ENCODE peak calls at places on chromosomes 3 and 15, in six cellular contexts. T is MM.1S, K is AG04450, J is transverse colon, D is vagina, I is sigmoid colon. S is an unnamed sample.

GRCh38 chr3:39180183-39180545 is 12.2 kb downstream of the XIRP1 start:
- DNase-seq in T (no peak), K (no peak), I (no peak), D (no peak), J (no peak), S (no peak)

GRCh38 chr3:99175276-99175801 is 273.8 kb upstream of the DCBLD2 start:
- DNase-seq in J (no peak), T (no peak), K (no peak), D (no peak), I (no peak), S (no peak)

GRCh38 chr3:11494131-11494916 is 149.4 kb downstream of the VGLL4 start:
- DNase-seq in I (no peak), K (no peak), T (no peak), J (no peak), D (no peak), S (no peak)

GRCh38 chr3:107999215-107999775 is 91.5 kb downstream of the CD47 start:
- DNase-seq in J (no peak), I (no peak), K (no peak), D (no peak), T (no peak), S (no peak)

GRCh38 chr15:88882745-88883144 is 12.6 kb downstream of the HAPLN3 start:
- DNase-seq in K (no peak), T (no peak), J (no peak), D (no peak), I (no peak), S (no peak)

GRCh38 chr3:168894204-168894603 is 769.3 kb downstream of the MECOM start:
- DNase-seq in K (no peak), I (no peak), D (no peak), J (no peak), T (no peak), S (no peak)

GRCh38 chr3:127615631-127616305 is 13.2 kb upstream of the PODXL2 start:
- DNase-seq in D (no peak), I (no peak), J (no peak), T (no peak), K (no peak), S (no peak)

GRCh38 chr15:90561344-90562244 is 31.9 kb downstream of the CRTC3 start:
- DNase-seq in K (peak; percentile 49), D (no peak), I (no peak), J (no peak), T (no peak), S (no peak)

GRCh38 chr3:127612966-127613365 is 14.8 kb downstream of the MCM2 start:
- DNase-seq in K (no peak), J (no peak), I (no peak), D (no peak), T (no peak), S (no peak)

GRCh38 chr3:53062905-53063304 is 17.0 kb upstream of the SFMBT1 start:
- DNase-seq in D (no peak), K (no peak), J (no peak), T (no peak), I (peak; percentile 11), S (no peak)

GRCh38 chr3:140053011-140053702 is 118.2 kb downstream of the CLSTN2 start:
- DNase-seq in K (no peak), J (peak; percentile 57), I (no peak), D (peak; percentile 86), T (no peak), S (no peak)

GRCh38 chr15:61749169-61749568 is 311.1 kb downstream of the VPS13C start:
- DNase-seq in K (no peak), I (no peak), J (no peak), T (no peak), D (no peak), S (no peak)

GRCh38 chr3:51099794-51100542 is 285.1 kb upstream of the MANF start:
- DNase-seq in K (peak; percentile 18), J (peak; percentile 50), D (no peak), T (no peak), I (no peak), S (no peak)

GRCh38 chr3:4846529-4846928 is 132.7 kb upstream of the BHLHE40 start:
- DNase-seq in I (no peak), D (no peak), J (no peak), K (no peak), T (no peak), S (no peak)

GRCh38 chr15:67125589-67126502 is 60.4 kb downstream of the SMAD3 start:
- DNase-seq in I (peak; percentile 92), T (no peak), D (peak; percentile 98), K (peak; percentile 98), J (no peak), S (peak; percentile 31)

GRCh38 chr3:14925729-14926591 is 21.4 kb upstream of the NR2C2 start:
- DNase-seq in D (no peak), I (no peak), K (peak; percentile 39), T (peak; percentile 42), J (peak; percentile 31), S (peak; percentile 33)

GRCh38 chr3:100590114-100590839 is 19.1 kb upstream of the ADGRG7 start:
- DNase-seq in J (peak; percentile 64), D (no peak), K (peak; percentile 44), T (peak; percentile 58), I (peak; percentile 77), S (peak; percentile 47)

GRCh38 chr15:36658321-36658720 is 78.9 kb downstream of the CDIN1 start:
- DNase-seq in T (no peak), K (no peak), D (no peak), J (no peak), I (no peak), S (no peak)

GRCh38 chr3:122890077-122890484 is 95.2 kb downstream of the SLC49A4 start:
- DNase-seq in J (peak; percentile 16), D (no peak), I (peak; percentile 81), K (peak; percentile 4), T (no peak), S (peak; percentile 68)

GRCh38 chr3:43735618-43736017 is 44.9 kb downstream of the ABHD5 start:
- DNase-seq in D (no peak), I (no peak), J (peak; percentile 26), T (no peak), K (no peak), S (no peak)

GRCh38 chr3:152385761-152386160 is 117.0 kb downstream of the MBNL1 start:
- DNase-seq in D (no peak), K (peak; percentile 39), T (no peak), J (no peak), I (no peak), S (no peak)

GRCh38 chr3:51799879-51800757 is 21.1 kb upstream of the IQCF6 start:
- DNase-seq in K (peak; percentile 48), D (no peak), I (no peak), T (peak; percentile 56), J (no peak), S (no peak)

GRCh38 chr3:29880809-29881208 is 599.9 kb downstream of the RBMS3 start:
- DNase-seq in D (no peak), J (no peak), K (no peak), T (no peak), I (no peak), S (no peak)

GRCh38 chr3:47409688-47410416 is 29.0 kb downstream of the PTPN23 start:
- DNase-seq in J (no peak), I (no peak), T (no peak), K (no peak), D (no peak), S (no peak)

GRCh38 chr15:61227269-61228024 is 1.7 kb downstream of the RORA start:
- DNase-seq in K (no peak), I (peak; percentile 64), J (no peak), D (no peak), T (no peak), S (no peak)

GRCh38 chr3:178849220-178849910 is 222.2 kb downstream of the ZMAT3 start:
- DNase-seq in T (no peak), I (no peak), K (no peak), D (no peak), J (no peak), S (no peak)

GRCh38 chr3:132222868-132223538 is 94.2 kb upstream of the ACP3 start:
- DNase-seq in I (no peak), T (no peak), J (no peak), D (no peak), K (no peak), S (no peak)

GRCh38 chr15:70796516-70797310 is 33.4 kb upstream of the UACA start:
- DNase-seq in K (no peak), I (no peak), J (no peak), D (no peak), T (no peak), S (no peak)

GRCh38 chr15:70132148-70132547 is 34.4 kb upstream of the TLE3 start:
- DNase-seq in D (no peak), I (peak; percentile 66), J (no peak), K (no peak), T (no peak), S (no peak)

GRCh38 chr3:118987466-118987865 is 47.2 kb downstream of the IGSF11 start:
- DNase-seq in J (peak; percentile 13), K (no peak), I (peak; percentile 85), D (no peak), T (no peak), S (peak; percentile 88)

GRCh38 chr15:43511012-43511885 is 6.2 kb upstream of the MAP1A start:
- DNase-seq in D (no peak), T (no peak), I (no peak), J (no peak), K (no peak), S (peak; percentile 62)

GRCh38 chr3:74465652-74466415 is 148.6 kb downstream of the CNTN3 start:
- DNase-seq in T (no peak), K (no peak), J (no peak), I (no peak), D (no peak), S (no peak)

GRCh38 chr3:80215191-80215590 is 447.4 kb upstream of the ROBO1 start:
- DNase-seq in T (no peak), K (no peak), D (no peak), J (no peak), I (no peak), S (no peak)

GRCh38 chr15:43370310-43370974 is 401 bp downstream of the ZSCAN29 start:
- DNase-seq in T (no peak), K (no peak), I (no peak), D (no peak), J (peak; percentile 22), S (peak; percentile 16)

GRCh38 chr3:184259878-184260570 is 1.3 kb downstream of the CAMK2N2 start:
- DNase-seq in I (no peak), K (no peak), D (no peak), J (peak; percentile 19), T (peak; percentile 49), S (no peak)

GRCh38 chr3:161069441-161070251 is 35.5 kb downstream of the B3GALNT1 start:
- DNase-seq in I (no peak), D (no peak), J (no peak), K (peak; percentile 1), T (peak; percentile 25), S (no peak)
- H3K27ac ChIP-seq in I (no peak overlapping the region), D (no peak overlapping the region), J (no peak overlapping the region), K (no peak overlapping the region), T (peak overlapping the region; percentile 3), S (peak overlapping the region; percentile 65)

GRCh38 chr15:52528465-52529288 is at the start of gene MYO5A:
- DNase-seq in D (no peak), I (peak; percentile 84), T (peak; percentile 86), J (peak; percentile 73), K (no peak), S (peak; percentile 71)
- TF ChIP-seq CTCF in D (no peak), I (peak; percentile 7), T (peak; percentile 8), J (no peak), K (no peak), S (no peak)

GRCh38 chr3:66577804-66578203 is 77.0 kb upstream of the LRIG1 start:
- DNase-seq in I (no peak), T (no peak), D (no peak), K (no peak), J (no peak), S (no peak)
- H3K27ac ChIP-seq in I (no peak overlapping the region), T (no peak overlapping the region), D (no peak overlapping the region), K (no peak overlapping the region), J (no peak overlapping the region), S (no peak overlapping the region)

GRCh38 chr15:100893964-100894295 is 14.3 kb downstream of the ALDH1A3 start:
- DNase-seq in K (no peak), I (peak; percentile 53), J (no peak), T (no peak), D (no peak), S (no peak)
- TF ChIP-seq CTCF in K (no peak), I (no peak), J (no peak), T (no peak), D (no peak), S (no peak)

S was measured in dorsolateral prefrontal cortex.